ENCODE peak calls at places on chromosomes 12 and 14, in nine cellular contexts. E is CD4-positive, alpha-beta memory T cell; L is activated naive CD4-positive, alpha-beta T cell treated with Interleukin-2 at 50 U/mL for 16 hours; Q is NCI-H1092 treated with DMSO at 0.1 percent for 48 hours; S is germinal center; H is GM12891; Z is stimulated activated naive CD4-positive, alpha-beta T cell treated with Interleukin-2 at 50 U/mL for 16 hours; W is HFFc6; B is AG04449. T is an unnamed sample.
A peak's percentile ranks its signal among the peaks of the same experiment; 100 is the strongest.

GRCh38 chr12:15629761-15630160 is 159.4 kb downstream of the EPS8 start:
- DNase-seq in Q (no peak), H (no peak), B (peak; percentile 78), E (no peak), Z (no peak), L (no peak), W (peak; percentile 50), S (no peak), T (no peak)

GRCh38 chr14:26401170-26401968 is 196.5 kb downstream of the NOVA1 start:
- DNase-seq in E (no peak), B (no peak), S (no peak), Q (peak; percentile 93), H (no peak), L (no peak), W (no peak), Z (no peak), T (no peak)

GRCh38 chr14:99380402-99380801 is 100.3 kb downstream of the SETD3 start:
- DNase-seq in H (no peak), W (no peak), Q (no peak), B (no peak), L (no peak), Z (no peak), S (no peak), E (no peak), T (no peak)

GRCh38 chr12:109018276-109018675 is 2.6 kb downstream of the SVOP start:
- DNase-seq in S (no peak), Q (no peak), B (no peak), W (no peak), E (no peak), H (no peak), L (no peak), Z (no peak), T (no peak)

GRCh38 chr12:113874326-113874725 is 91.8 kb downstream of the RBM19 start:
- DNase-seq in Z (no peak), E (no peak), S (no peak), H (no peak), W (no peak), Q (no peak), L (no peak), B (no peak), T (no peak)

GRCh38 chr14:57983235-57983634 is 117.3 kb upstream of the SLC35F4 start:
- DNase-seq in B (no peak), L (no peak), H (no peak), E (no peak), Q (peak; percentile 63), W (no peak), Z (no peak), S (no peak), T (no peak)

GRCh38 chr12:2295941-2296461 is 243.2 kb downstream of the CACNA1C start:
- DNase-seq in Z (no peak), S (no peak), L (no peak), Q (no peak), H (no peak), E (no peak), W (peak; percentile 81), B (no peak), T (no peak)

GRCh38 chr12:26701604-26702215 is 131.3 kb downstream of the ITPR2 start:
- DNase-seq in S (no peak), E (peak; percentile 23), B (no peak), Z (no peak), W (peak; percentile 52), L (no peak), Q (peak; percentile 40), H (no peak), T (no peak)

GRCh38 chr12:18476866-18477265 is 215.5 kb downstream of the PIK3C2G start:
- DNase-seq in Z (no peak), H (no peak), W (no peak), Q (no peak), L (no peak), E (no peak), B (no peak), S (no peak), T (no peak)

GRCh38 chr12:84056-84455 is 17.5 kb downstream of the IQSEC3 start:
- DNase-seq in E (no peak), B (no peak), H (no peak), W (no peak), L (no peak), Z (no peak), S (no peak), Q (peak; percentile 92), T (no peak)

GRCh38 chr12:131229426-131230339 is 276.0 kb downstream of the ADGRD1 start:
- DNase-seq in B (no peak), H (no peak), Z (no peak), L (no peak), S (no peak), E (no peak), W (no peak), Q (no peak), T (no peak)

GRCh38 chr12:110279976-110280783 is 867 bp upstream of the ATP2A2 start:
- DNase-seq in H (peak; percentile 37), E (peak; percentile 53), B (no peak), S (peak; percentile 71), L (peak; percentile 66), Q (peak; percentile 56), Z (peak; percentile 64), W (no peak), T (peak; percentile 38)

GRCh38 chr12:96497800-96498199 is 8.4 kb downstream of the CFAP54 start:
- DNase-seq in W (no peak), B (no peak), S (no peak), E (no peak), Z (no peak), H (no peak), L (no peak), Q (no peak), T (no peak)

GRCh38 chr12:94536040-94536965 is 76.6 kb upstream of the CEP83 start:
- DNase-seq in S (no peak), Q (peak; percentile 65), E (no peak), W (no peak), H (no peak), Z (no peak), L (no peak), B (no peak), T (no peak)

GRCh38 chr14:26381405-26381804 is 216.4 kb downstream of the NOVA1 start:
- DNase-seq in H (no peak), L (no peak), Q (no peak), E (no peak), Z (no peak), S (no peak), B (no peak), W (no peak), T (no peak)

GRCh38 chr12:50597200-50598195 is 92.7 kb downstream of the DIP2B start:
- DNase-seq in Q (no peak), L (peak; percentile 55), W (peak; percentile 88), Z (peak; percentile 53), E (peak; percentile 17), B (no peak), H (peak; percentile 46), S (peak; percentile 60), T (peak; percentile 11)

GRCh38 chr14:85619866-85620265 is 89.9 kb downstream of the FLRT2 start:
- DNase-seq in H (no peak), S (no peak), Z (no peak), L (no peak), B (no peak), E (no peak), W (no peak), Q (no peak), T (no peak)

T was measured in activated T-helper 1 cell treated with Interleukin-2 at 50 U/mL for 16 hours.